ENCODE peak calls at places on chromosomes 11 and 22, in seven cellular contexts. M is nephron progenitor cell, Z is NCI-H1417, Y is EL, G is uterus, L is NCI-H2029, A is nucleus accumbens. T is an unnamed sample.

GRCh38 chr11:134997652-134998320 is 585.7 kb upstream of the B3GAT1 start:
- DNase-seq in M (no peak), Z (no peak), Y (no peak), G (no peak), L (no peak), A (no peak), T (no peak)

GRCh38 chr11:68191661-68192579 is 21.2 kb downstream of the KMT5B start:
- DNase-seq in M (no peak), Z (no peak), Y (no peak), G (no peak), L (no peak), A (no peak), T (no peak)

GRCh38 chr11:27255447-27255828 is 107.6 kb downstream of the CCDC34 start:
- DNase-seq in M (no peak), Z (no peak), Y (peak; percentile 43), G (no peak), L (no peak), A (no peak), T (no peak)

GRCh38 chr11:104148074-104148473 is 15.9 kb downstream of the PDGFD start:
- DNase-seq in M (no peak), Z (no peak), Y (peak; percentile 19), G (no peak), L (no peak), A (no peak), T (no peak)

GRCh38 chr11:111308140-111308539 is 9.8 kb downstream of the POU2AF3 start:
- DNase-seq in M (no peak), Z (peak; percentile 69), Y (no peak), G (no peak), L (peak; percentile 81), A (no peak), T (no peak)

GRCh38 chr11:27453701-27454100 is 18.9 kb downstream of the LGR4 start:
- DNase-seq in M (no peak), Z (no peak), Y (no peak), G (no peak), L (no peak), A (no peak), T (no peak)

GRCh38 chr22:38843201-38843715 is 570 bp downstream of the NPTXR start:
- DNase-seq in M (peak; percentile 76), Z (peak; percentile 73), Y (peak; percentile 80), G (peak; percentile 63), L (peak; percentile 28), A (peak; percentile 52), T (peak; percentile 71)

GRCh38 chr11:129237456-129237855 is 45.3 kb upstream of the ARHGAP32 start:
- DNase-seq in M (no peak), Z (no peak), Y (no peak), G (no peak), L (no peak), A (no peak), T (no peak)

GRCh38 chr11:123351375-123351774 is 78.7 kb upstream of the GRAMD1B start:
- DNase-seq in M (peak; percentile 20), Z (peak; percentile 55), Y (no peak), G (no peak), L (peak; percentile 49), A (peak; percentile 53), T (no peak)

GRCh38 chr11:32316846-32317525 is 118.4 kb downstream of the WT1 start:
- DNase-seq in M (no peak), Z (no peak), Y (no peak), G (no peak), L (no peak), A (no peak), T (no peak)

GRCh38 chr22:26853071-26853470 is 195.7 kb downstream of the MIAT start:
- DNase-seq in M (no peak), Z (no peak), Y (no peak), G (no peak), L (no peak), A (no peak), T (no peak)

GRCh38 chr11:99260696-99261095 is 239.9 kb downstream of the CNTN5 start:
- DNase-seq in M (no peak), Z (no peak), Y (peak; percentile 11), G (no peak), L (no peak), A (no peak), T (no peak)

GRCh38 chr22:24977370-24978230 is 25.1 kb downstream of the KIAA1671 start:
- DNase-seq in M (peak; percentile 51), Z (peak; percentile 20), Y (no peak), G (peak; percentile 30), L (no peak), A (no peak), T (peak; percentile 86)

GRCh38 chr22:31044262-31044861 is 36.8 kb upstream of the SMTN start:
- DNase-seq in M (no peak), Z (no peak), Y (no peak), G (peak; percentile 89), L (no peak), A (no peak), T (peak; percentile 50)

GRCh38 chr22:24497879-24498278 is 2.7 kb downstream of the UPB1 start:
- DNase-seq in M (no peak), Z (no peak), Y (no peak), G (no peak), L (no peak), A (no peak), T (no peak)

GRCh38 chr11:66335531-66336233 is 552 bp downstream of the RIN1 start:
- DNase-seq in M (peak; percentile 59), Z (peak; percentile 17), Y (peak; percentile 75), G (peak; percentile 44), L (no peak), A (no peak), T (peak; percentile 67)

GRCh38 chr11:96188625-96189006 is 154.4 kb downstream of the MAML2 start:
- DNase-seq in M (no peak), Z (no peak), Y (peak; percentile 77), G (no peak), L (no peak), A (no peak), T (no peak)

GRCh38 chr22:32932176-32932575 is 126.0 kb downstream of the SYN3 start:
- DNase-seq in M (no peak), Z (no peak), Y (peak; percentile 2), G (no peak), L (no peak), A (no peak), T (no peak)

GRCh38 chr11:76598426-76598839 is 72.1 kb downstream of the LRRC32 start:
- DNase-seq in M (peak; percentile 47), Z (peak; percentile 74), Y (peak; percentile 41), G (peak; percentile 26), L (no peak), A (no peak), T (no peak)

GRCh38 chr11:44416776-44417175 is 106.8 kb upstream of the ALX4 start:
- DNase-seq in M (no peak), Z (no peak), Y (no peak), G (no peak), L (no peak), A (no peak), T (peak; percentile 52)

GRCh38 chr11:119974467-119974866 is 163.4 kb downstream of the TRIM29 start:
- DNase-seq in M (no peak), Z (no peak), Y (no peak), G (no peak), L (no peak), A (no peak), T (no peak)

GRCh38 chr11:64659417-64660144 is 63.4 kb downstream of the NRXN2 start:
- DNase-seq in M (no peak), Z (no peak), Y (peak; percentile 98), G (no peak), L (no peak), A (no peak), T (peak; percentile 81)

T was measured in MG63.